ENCODE peak calls at places on chromosomes 12 and 14, in four cellular contexts. G, Z, O and R are unnamed samples.
A peak's percentile ranks its signal among the peaks of the same experiment; 100 is the strongest.

GRCh38 chr12:57483466-57483865 is 3.8 kb upstream of the ARHGAP9 start:
- DNase-seq in G (peak; percentile 61), Z (no peak), O (no peak), R (no peak)

GRCh38 chr14:55625481-55625880 is 45.5 kb downstream of the KTN1 start:
- DNase-seq in G (no peak), Z (no peak), O (no peak), R (no peak)

GRCh38 chr14:35818346-35819115 is 7.6 kb upstream of the BRMS1L start:
- DNase-seq in G (peak; percentile 75), Z (no peak), O (peak; percentile 51), R (no peak)

GRCh38 chr14:106845286-106846087 is 1319.1 kb downstream of the TMEM121 start:
- DNase-seq in G (no peak), Z (peak; percentile 55), O (peak; percentile 72), R (peak; percentile 83)

GRCh38 chr14:27528328-27528727 is 930.5 kb upstream of the NOVA1 start:
- DNase-seq in G (peak; percentile 68), Z (no peak), O (no peak), R (no peak)

GRCh38 chr12:2034633-2035420 is 18.0 kb upstream of the CACNA1C start:
- DNase-seq in G (peak; percentile 95), Z (peak; percentile 90), O (peak; percentile 90), R (no peak)

GRCh38 chr12:117334855-117335587 is 26.4 kb downstream of the NOS1 start:
- DNase-seq in G (no peak), Z (no peak), O (no peak), R (no peak)

GRCh38 chr12:12700249-12700648 is 4.3 kb upstream of the GPR19 start:
- DNase-seq in G (no peak), Z (no peak), O (no peak), R (no peak)

GRCh38 chr12:125183187-125184067 is 118.2 kb downstream of the AACS start:
- DNase-seq in G (peak; percentile 90), Z (peak; percentile 81), O (peak; percentile 82), R (no peak)

GRCh38 chr12:97386133-97386581 is 76.4 kb upstream of the RMST start:
- DNase-seq in G (peak; percentile 2), Z (no peak), O (peak; percentile 11), R (no peak)

GRCh38 chr12:83008703-83009102 is 322.0 kb downstream of the TMTC2 start:
- DNase-seq in G (no peak), Z (no peak), O (no peak), R (no peak)

GRCh38 chr12:13937735-13938134 is 43.7 kb downstream of the GRIN2B start:
- DNase-seq in G (no peak), Z (no peak), O (no peak), R (no peak)

GRCh38 chr12:113221997-113222729 is 899 bp downstream of the TPCN1 start:
- DNase-seq in G (no peak), Z (no peak), O (no peak), R (no peak)

GRCh38 chr14:23147676-23148075 is 28.6 kb upstream of the CEBPE start:
- DNase-seq in G (no peak), Z (no peak), O (peak; percentile 38), R (no peak)

GRCh38 chr12:95998611-95999300 is 2.6 kb upstream of the HAL start:
- DNase-seq in G (peak; percentile 91), Z (no peak), O (peak; percentile 41), R (no peak)

GRCh38 chr12:26113194-26113654 is 11.6 kb downstream of the BHLHE41 start:
- DNase-seq in G (peak; percentile 51), Z (no peak), O (peak; percentile 38), R (no peak)

GRCh38 chr14:22221508-22221907 is 367.5 kb downstream of the DAD1 start:
- DNase-seq in G (peak; percentile 61), Z (no peak), O (no peak), R (no peak)

GRCh38 chr12:128298091-128298490 is 31.1 kb downstream of the TMEM132C start:
- DNase-seq in G (no peak), Z (no peak), O (no peak), R (no peak)

GRCh38 chr14:72686101-72686500 is 207.8 kb downstream of the DPF3 start:
- DNase-seq in G (no peak), Z (no peak), O (no peak), R (no peak)

GRCh38 chr12:115010324-115010995 is 326.5 kb upstream of the TBX3 start:
- DNase-seq in G (no peak), Z (no peak), O (no peak), R (no peak)

GRCh38 chr12:26740991-26741390 is 92.0 kb downstream of the ITPR2 start:
- DNase-seq in G (no peak), Z (no peak), O (no peak), R (no peak)

GRCh38 chr14:70121521-70121920 is 67.2 kb downstream of the SLC8A3 start:
- DNase-seq in G (peak; percentile 92), Z (no peak), O (no peak), R (no peak)

GRCh38 chr12:31119531-31120211 is 46.0 kb downstream of the DDX11 start:
- DNase-seq in G (no peak), Z (no peak), O (no peak), R (no peak)

GRCh38 chr14:77051101-77051500 is 22.6 kb upstream of the IRF2BPL start:
- DNase-seq in G (no peak), Z (no peak), O (peak; percentile 35), R (no peak)

GRCh38 chr14:66643344-66643743 is 135.4 kb downstream of the GPHN start:
- DNase-seq in G (no peak), Z (no peak), O (no peak), R (no peak)

GRCh38 chr12:64621257-64621942 is 11.1 kb downstream of the RASSF3 start:
- DNase-seq in G (no peak), Z (no peak), O (no peak), R (no peak)

GRCh38 chr12:27549231-27549800 is 25.3 kb downstream of the PPFIBP1 start:
- DNase-seq in G (no peak), Z (no peak), O (no peak), R (no peak)

GRCh38 chr14:68650403-68650994 is 142.4 kb downstream of the ZFP36L1 start:
- DNase-seq in G (no peak), Z (no peak), O (no peak), R (no peak)

GRCh38 chr14:61103541-61104339 is 122.7 kb downstream of the SLC38A6 start:
- DNase-seq in G (peak; percentile 44), Z (peak; percentile 29), O (no peak), R (no peak)

GRCh38 chr12:29113101-29113500 is 36.0 kb upstream of the FAR2 start:
- DNase-seq in G (no peak), Z (no peak), O (no peak), R (no peak)

GRCh38 chr12:2301531-2302461 is 249.0 kb downstream of the CACNA1C start:
- DNase-seq in G (no peak), Z (peak; percentile 49), O (no peak), R (no peak)

DNA sequence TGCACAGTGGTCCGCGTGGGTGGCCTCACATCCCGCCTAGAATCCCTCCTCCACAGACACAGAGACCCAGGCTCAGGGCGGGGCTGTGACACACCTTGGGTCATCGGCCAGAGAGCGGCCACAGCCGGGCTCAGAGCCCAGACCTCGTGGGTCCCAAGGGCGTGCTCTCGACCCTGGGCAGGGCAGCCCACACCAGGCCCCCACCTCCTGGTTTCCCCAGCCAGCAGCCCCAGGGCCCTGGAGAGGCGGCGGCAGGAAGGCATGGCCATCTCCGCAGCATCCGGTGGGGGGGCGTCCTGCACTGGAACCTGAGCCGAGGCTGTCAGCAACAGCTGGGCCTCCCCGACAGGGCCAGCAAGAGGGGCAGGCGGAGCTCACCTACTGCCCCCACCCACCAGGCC is 15.2 kb downstream of the JAG2 start:
- DNase-seq in G (no peak), Z (no peak), O (no peak), R (no peak)
- H3K27ac ChIP-seq in G (no peak overlapping the region), Z (no peak overlapping the region), O (peak overlapping the region; percentile 36), R (no peak overlapping the region)

GRCh38 chr12:108668532-108668931 is 34.8 kb upstream of the SELPLG start:
- DNase-seq in G (no peak), Z (no peak), O (no peak), R (no peak)

GRCh38 chr12:108664338-108665258 is 30.9 kb upstream of the SELPLG start:
- DNase-seq in G (peak; percentile 93), Z (peak; percentile 78), O (peak; percentile 82), R (no peak)

GRCh38 chr12:108666326-108666995 is 32.8 kb upstream of the SELPLG start:
- DNase-seq in G (no peak), Z (no peak), O (no peak), R (no peak)

GRCh38 chr12:108665608-108666202 is 32.0 kb upstream of the SELPLG start:
- DNase-seq in G (no peak), Z (no peak), O (no peak), R (no peak)

DNA sequence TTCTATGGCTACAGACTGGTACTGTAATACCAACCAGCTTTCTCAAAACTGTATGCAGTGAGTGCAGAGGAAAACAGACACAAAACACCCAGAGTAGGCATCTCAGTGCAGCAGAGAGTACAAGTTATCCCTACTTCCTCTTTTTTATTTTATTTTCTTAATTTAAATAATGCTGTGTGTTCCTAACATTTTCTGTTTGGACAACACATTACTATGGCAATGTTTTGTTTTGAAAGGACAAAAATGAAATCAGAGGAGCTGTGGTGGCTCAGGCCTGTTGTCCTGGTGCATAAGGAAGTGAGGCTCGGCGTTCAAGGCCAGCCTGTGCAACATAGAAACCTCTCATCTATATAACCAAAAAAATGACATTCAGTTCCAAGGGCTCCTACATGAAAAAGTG is 33.7 kb upstream of the SELPLG start:
- DNase-seq in G (no peak), Z (no peak), O (no peak), R (no peak)
- H3K4me1 ChIP-seq in G (no peaks in the 10 kb centered on the region), Z (peaks cover 6% of the 10 kb centered on the region), O (peaks cover 17% of the 10 kb centered on the region), R (peaks cover 58% of the 10 kb centered on the region)

DNA sequence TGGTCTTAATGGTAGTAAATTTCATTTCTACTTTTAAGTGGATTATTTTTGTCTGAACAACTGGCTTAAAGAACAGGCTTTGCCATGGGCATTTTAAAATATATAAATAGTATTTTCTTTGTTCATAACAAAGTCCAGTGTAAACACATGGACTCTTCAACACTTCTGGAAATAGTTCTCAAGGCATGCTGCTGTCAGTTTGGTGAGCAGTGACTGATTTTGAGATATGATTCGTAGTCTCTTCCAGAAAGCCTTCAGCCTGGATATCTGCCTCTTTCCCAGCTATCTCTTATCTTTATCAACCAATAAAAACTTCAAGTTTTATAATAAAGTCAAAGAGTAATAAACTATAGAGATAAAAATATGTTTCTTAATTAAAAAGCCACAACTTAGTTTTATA is 110.7 kb downstream of the NAV3 start:
- DNase-seq in G (no peak), Z (no peak), O (no peak), R (no peak)
- H3K27ac ChIP-seq in G (no peak overlapping the region), Z (no peak overlapping the region), O (no peak overlapping the region), R (no peak overlapping the region)

GRCh38 chr12:790608-791007 is 38.2 kb downstream of the WNK1 start:
- DNase-seq in G (no peak), Z (no peak), O (no peak), R (no peak)

GRCh38 chr12:793037-793436 is 40.7 kb downstream of the WNK1 start:
- DNase-seq in G (no peak), Z (no peak), O (no peak), R (no peak)

GRCh38 chr12:790253-790563 is 37.8 kb downstream of the WNK1 start:
- DNase-seq in G (no peak), Z (no peak), O (no peak), R (no peak)

DNA sequence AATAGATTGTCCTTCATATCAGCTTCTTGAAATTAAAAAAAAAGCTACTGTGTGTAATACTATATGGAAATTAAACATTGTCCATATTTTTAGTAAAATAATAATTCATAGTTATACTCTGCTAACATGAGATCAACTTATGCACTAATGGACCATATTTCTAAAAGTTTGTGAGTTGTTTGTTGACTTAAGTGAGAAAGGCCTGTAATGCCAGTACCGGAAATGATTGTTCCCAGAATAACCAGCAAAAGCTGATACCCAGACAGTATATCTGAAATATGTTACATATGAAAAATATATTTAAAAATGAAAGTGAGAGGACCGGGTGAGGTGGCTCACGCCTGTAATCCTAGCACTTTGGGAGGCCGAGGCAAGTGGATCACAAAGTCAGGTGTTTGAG is 35.9 kb downstream of the WNK1 start:
- DNase-seq in G (no peak), Z (no peak), O (no peak), R (no peak)
- H3K4me1 ChIP-seq in G (peaks cover 3% of the 10 kb centered on the region), Z (peaks cover 1% of the 10 kb centered on the region), O (peaks cover 28% of the 10 kb centered on the region), R (peaks cover 64% of the 10 kb centered on the region)